ENCODE peak calls at places on chromosomes 16 and 17, in six cellular contexts. One of them, this sample, is unnamed.

GRCh38 chr16:49455181-49455990 is 81.8 kb downstream of the C16orf78 start:
- DNase-seq in GM12891: no peak
- DNase-seq in GM12892: no peak
- DNase-seq in stomach: peak
- DNase-seq in transverse colon: no peak
- DNase-seq in body of pancreas: no peak
- DNase-seq in this sample: no peak

GRCh38 chr17:68054296-68054900 is 18.9 kb downstream of the KPNA2 start:
- DNase-seq in GM12891: no peak
- DNase-seq in GM12892: no peak
- DNase-seq in stomach: peak
- DNase-seq in transverse colon: no peak
- DNase-seq in body of pancreas: no peak
- DNase-seq in this sample: no peak

GRCh38 chr16:53022374-53022773 is 30.3 kb downstream of the CHD9NB start:
- DNase-seq in GM12891: peak
- DNase-seq in GM12892: no peak
- DNase-seq in stomach: peak
- DNase-seq in transverse colon: peak
- DNase-seq in body of pancreas: peak
- DNase-seq in this sample: no peak

GRCh38 chr17:17042851-17043667 is 802 bp downstream of the MPRIP start:
- DNase-seq in GM12891: no peak
- DNase-seq in GM12892: no peak
- DNase-seq in stomach: no peak
- DNase-seq in transverse colon: no peak
- DNase-seq in body of pancreas: no peak
- DNase-seq in this sample: peak

GRCh38 chr16:72560617-72561016 is 388.7 kb upstream of the PMFBP1 start:
- DNase-seq in GM12891: no peak
- DNase-seq in GM12892: no peak
- DNase-seq in stomach: no peak
- DNase-seq in transverse colon: no peak
- DNase-seq in body of pancreas: no peak
- DNase-seq in this sample: no peak

GRCh38 chr17:68398731-68399637 is 58.3 kb downstream of the WIPI1 start:
- DNase-seq in GM12891: peak
- DNase-seq in GM12892: peak
- DNase-seq in stomach: peak
- DNase-seq in transverse colon: peak
- DNase-seq in body of pancreas: peak
- DNase-seq in this sample: peak

GRCh38 chr17:59330314-59330942 is 1.0 kb upstream of the YPEL2 start:
- DNase-seq in GM12891: no peak
- DNase-seq in GM12892: no peak
- DNase-seq in stomach: peak
- DNase-seq in transverse colon: peak
- DNase-seq in body of pancreas: peak
- DNase-seq in this sample: peak

GRCh38 chr17:19904924-19905323 is 37.2 kb upstream of the ULK2 start:
- DNase-seq in GM12891: no peak
- DNase-seq in GM12892: no peak
- DNase-seq in stomach: no peak
- DNase-seq in transverse colon: peak
- DNase-seq in body of pancreas: peak
- DNase-seq in this sample: no peak

GRCh38 chr17:55601874-55602364 is 90.7 kb upstream of the SMIM36 start:
- DNase-seq in GM12891: no peak
- DNase-seq in GM12892: no peak
- DNase-seq in stomach: no peak
- DNase-seq in transverse colon: no peak
- DNase-seq in body of pancreas: no peak
- DNase-seq in this sample: no peak

GRCh38 chr17:35973333-35974260 is 7.7 kb downstream of the CCL16 start:
- DNase-seq in GM12891: no peak
- DNase-seq in GM12892: no peak
- DNase-seq in stomach: no peak
- DNase-seq in transverse colon: no peak
- DNase-seq in body of pancreas: peak
- DNase-seq in this sample: no peak

GRCh38 chr16:50946098-50946497 is 204.2 kb downstream of the CYLD start:
- DNase-seq in GM12891: no peak
- DNase-seq in GM12892: no peak
- DNase-seq in stomach: no peak
- DNase-seq in transverse colon: no peak
- DNase-seq in body of pancreas: no peak
- DNase-seq in this sample: no peak

GRCh38 chr17:7408341-7408740 is 696 bp downstream of the NLGN2 start:
- DNase-seq in GM12891: no peak
- DNase-seq in GM12892: no peak
- DNase-seq in stomach: no peak
- DNase-seq in transverse colon: no peak
- DNase-seq in body of pancreas: no peak
- DNase-seq in this sample: no peak

GRCh38 chr16:50535506-50536257 is 12.5 kb upstream of the NKD1 start:
- DNase-seq in GM12891: no peak
- DNase-seq in GM12892: no peak
- DNase-seq in stomach: no peak
- DNase-seq in transverse colon: no peak
- DNase-seq in body of pancreas: no peak
- DNase-seq in this sample: no peak

GRCh38 chr17:76440722-76441362 is 12.1 kb downstream of the UBE2O start:
- DNase-seq in GM12891: no peak
- DNase-seq in GM12892: no peak
- DNase-seq in stomach: no peak
- DNase-seq in transverse colon: no peak
- DNase-seq in body of pancreas: no peak
- DNase-seq in this sample: no peak

GRCh38 chr16:83619381-83620150 is 188.2 kb upstream of the HSBP1 start:
- DNase-seq in GM12891: no peak
- DNase-seq in GM12892: no peak
- DNase-seq in stomach: no peak
- DNase-seq in transverse colon: no peak
- DNase-seq in body of pancreas: no peak
- DNase-seq in this sample: no peak

GRCh38 chr17:333626-334396 is 18.8 kb downstream of the RPH3AL start:
- DNase-seq in GM12891: no peak
- DNase-seq in GM12892: no peak
- DNase-seq in stomach: peak
- DNase-seq in transverse colon: peak
- DNase-seq in body of pancreas: peak
- DNase-seq in this sample: peak

GRCh38 chr16:85479972-85480726 is 133.0 kb upstream of the GSE1 start:
- DNase-seq in GM12891: peak
- DNase-seq in GM12892: peak
- DNase-seq in stomach: peak
- DNase-seq in transverse colon: peak
- DNase-seq in body of pancreas: peak
- DNase-seq in this sample: no peak

GRCh38 chr16:85395913-85396878 is 216.9 kb upstream of the GSE1 start:
- DNase-seq in GM12891: no peak
- DNase-seq in GM12892: no peak
- DNase-seq in stomach: no peak
- DNase-seq in transverse colon: no peak
- DNase-seq in body of pancreas: no peak
- DNase-seq in this sample: peak

GRCh38 chr17:1354022-1354421 is 46.0 kb downstream of the YWHAE start:
- DNase-seq in GM12891: no peak
- DNase-seq in GM12892: no peak
- DNase-seq in stomach: no peak
- DNase-seq in transverse colon: no peak
- DNase-seq in body of pancreas: no peak
- DNase-seq in this sample: no peak

GRCh38 chr17:1347681-1348318 is 52.2 kb downstream of the YWHAE start:
- DNase-seq in GM12891: no peak
- DNase-seq in GM12892: no peak
- DNase-seq in stomach: peak
- DNase-seq in transverse colon: peak
- DNase-seq in body of pancreas: peak
- DNase-seq in this sample: no peak

GRCh38 chr17:1351967-1352366 is 48.1 kb downstream of the YWHAE start:
- DNase-seq in GM12891: no peak
- DNase-seq in GM12892: no peak
- DNase-seq in stomach: no peak
- DNase-seq in transverse colon: no peak
- DNase-seq in body of pancreas: no peak
- DNase-seq in this sample: no peak

GRCh38 chr17:1351275-1351674 is 48.7 kb downstream of the YWHAE start:
- DNase-seq in GM12891: no peak
- DNase-seq in GM12892: no peak
- DNase-seq in stomach: no peak
- DNase-seq in transverse colon: no peak
- DNase-seq in body of pancreas: no peak
- DNase-seq in this sample: no peak
- TF ChIP-seq POLR2A in GM12891: no peak
- TF ChIP-seq POLR2A in GM12892: no peak
- TF ChIP-seq POLR2A in stomach: no peak
- TF ChIP-seq POLR2A in transverse colon: no peak
- TF ChIP-seq POLR2A in body of pancreas: no peak
- TF ChIP-seq POLR2A in this sample: no peak

GRCh38 chr17:78253946-78254672 is 22.7 kb downstream of the TMEM235 start:
- DNase-seq in GM12891: peak
- DNase-seq in GM12892: peak
- DNase-seq in stomach: peak
- DNase-seq in transverse colon: peak
- DNase-seq in body of pancreas: peak
- DNase-seq in this sample: peak
- TF ChIP-seq POLR2A in GM12891: no peak
- TF ChIP-seq POLR2A in GM12892: no peak
- TF ChIP-seq POLR2A in stomach: no peak
- TF ChIP-seq POLR2A in transverse colon: peak
- TF ChIP-seq POLR2A in body of pancreas: no peak
- TF ChIP-seq POLR2A in this sample: no peak

GRCh38 chr16:88772871-88773811 is 11.9 kb downstream of the PIEZO1 start:
- DNase-seq in GM12891: no peak
- DNase-seq in GM12892: no peak
- DNase-seq in stomach: no peak
- DNase-seq in transverse colon: peak
- DNase-seq in body of pancreas: peak
- DNase-seq in this sample: peak
- TF ChIP-seq POLR2A in GM12891: no peak
- TF ChIP-seq POLR2A in GM12892: no peak
- TF ChIP-seq POLR2A in stomach: no peak
- TF ChIP-seq POLR2A in transverse colon: no peak
- TF ChIP-seq POLR2A in body of pancreas: no peak
- TF ChIP-seq POLR2A in this sample: no peak

GRCh38 chr16:68338326-68339119 is 27.7 kb downstream of the PRMT7 start:
- DNase-seq in GM12891: no peak
- DNase-seq in GM12892: no peak
- DNase-seq in stomach: no peak
- DNase-seq in transverse colon: no peak
- DNase-seq in body of pancreas: no peak
- DNase-seq in this sample: no peak

GRCh38 chr16:68331879-68332410 is 21.1 kb downstream of the PRMT7 start:
- DNase-seq in GM12891: no peak
- DNase-seq in GM12892: no peak
- DNase-seq in stomach: no peak
- DNase-seq in transverse colon: no peak
- DNase-seq in body of pancreas: no peak
- DNase-seq in this sample: no peak

GRCh38 chr16:68339214-68339613 is 28.4 kb downstream of the PRMT7 start:
- DNase-seq in GM12891: no peak
- DNase-seq in GM12892: no peak
- DNase-seq in stomach: no peak
- DNase-seq in transverse colon: no peak
- DNase-seq in body of pancreas: no peak
- DNase-seq in this sample: no peak

GRCh38 chr16:68332411-68333121 is 21.7 kb downstream of the PRMT7 start:
- DNase-seq in GM12891: no peak
- DNase-seq in GM12892: no peak
- DNase-seq in stomach: no peak
- DNase-seq in transverse colon: peak
- DNase-seq in body of pancreas: no peak
- DNase-seq in this sample: no peak

GRCh38 chr16:68335175-68335574 is 24.4 kb downstream of the PRMT7 start:
- DNase-seq in GM12891: no peak
- DNase-seq in GM12892: no peak
- DNase-seq in stomach: no peak
- DNase-seq in transverse colon: no peak
- DNase-seq in body of pancreas: no peak
- DNase-seq in this sample: no peak
- TF ChIP-seq POLR2A in GM12891: no peak
- TF ChIP-seq POLR2A in GM12892: no peak
- TF ChIP-seq POLR2A in stomach: no peak
- TF ChIP-seq POLR2A in transverse colon: no peak
- TF ChIP-seq POLR2A in body of pancreas: no peak
- TF ChIP-seq POLR2A in this sample: no peak

DNA sequence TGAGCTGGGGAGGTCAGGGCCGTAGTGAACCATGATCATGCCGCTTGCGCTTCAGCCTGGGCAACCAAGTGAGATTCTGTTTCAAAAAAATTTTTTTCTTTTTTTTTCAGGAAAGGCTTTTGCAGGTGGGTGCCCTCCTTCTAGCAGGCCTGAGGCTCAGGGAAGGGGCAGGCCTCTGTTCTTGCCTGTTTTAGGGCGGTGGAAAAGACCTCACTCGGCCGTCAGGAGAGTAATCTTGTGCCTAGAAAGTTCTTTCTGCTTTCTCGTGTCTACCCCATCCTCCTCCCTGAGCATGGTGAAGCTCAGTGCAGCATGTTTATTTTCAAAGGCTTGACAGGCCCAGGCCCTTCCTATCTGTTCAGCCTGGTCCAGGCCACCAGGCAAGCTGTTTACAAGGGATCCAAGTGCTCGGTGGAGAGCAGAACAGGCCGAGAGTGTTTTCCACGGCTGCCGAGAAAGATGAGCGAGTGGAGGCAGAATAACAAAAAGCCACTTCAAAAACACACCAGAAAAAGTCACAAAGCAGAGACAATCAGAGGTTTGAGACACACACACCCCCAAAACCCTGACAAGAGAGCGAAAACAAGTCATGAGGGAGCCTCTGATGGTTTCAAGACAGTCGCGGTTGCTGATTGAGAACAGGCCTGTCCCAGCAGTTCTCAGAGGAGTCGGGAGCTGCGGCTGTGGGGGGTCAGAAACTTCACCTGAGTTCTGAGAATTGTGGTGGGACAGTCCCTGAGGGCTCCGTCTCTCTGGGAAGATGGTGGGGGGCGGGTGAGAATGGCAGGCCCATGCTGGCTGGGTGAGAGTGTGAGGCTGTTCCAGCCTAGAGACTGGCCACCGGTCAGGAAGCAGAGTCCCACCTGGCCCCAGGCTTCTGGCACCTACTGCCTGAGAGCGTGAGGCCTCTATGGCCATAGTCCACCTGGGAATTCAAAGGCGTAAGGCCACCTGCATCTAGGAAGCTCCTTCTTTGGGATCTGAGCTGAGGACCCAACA is 37.5 kb upstream of the CCR7 start:
- DNase-seq in GM12891: no peak
- DNase-seq in GM12892: peak
- DNase-seq in stomach: no peak
- DNase-seq in transverse colon: no peak
- DNase-seq in body of pancreas: no peak
- DNase-seq in this sample: no peak
- TF ChIP-seq POLR2A in GM12891: no peak
- TF ChIP-seq POLR2A in GM12892: no peak
- TF ChIP-seq POLR2A in stomach: no peak
- TF ChIP-seq POLR2A in transverse colon: no peak
- TF ChIP-seq POLR2A in body of pancreas: no peak
- TF ChIP-seq POLR2A in this sample: no peak

GRCh38 chr17:44075598-44076293 is 5.2 kb downstream of the G6PC3 start:
- DNase-seq in GM12891: no peak
- DNase-seq in GM12892: no peak
- DNase-seq in stomach: no peak
- DNase-seq in transverse colon: no peak
- DNase-seq in body of pancreas: no peak
- DNase-seq in this sample: no peak
- TF ChIP-seq POLR2A in GM12891: no peak
- TF ChIP-seq POLR2A in GM12892: no peak
- TF ChIP-seq POLR2A in stomach: no peak
- TF ChIP-seq POLR2A in transverse colon: no peak
- TF ChIP-seq POLR2A in body of pancreas: no peak
- TF ChIP-seq POLR2A in this sample: no peak